ENCODE peak calls at places on chromosomes 2 and 18, in five cellular contexts. U is stomach, G is pancreas, F is right atrium auricular region, Z is AG04450. J is an unnamed sample.

GRCh38 chr2:60234274-60234976 is 319.0 kb downstream of the BCL11A start:
- DNase-seq in F (no peak), G (no peak), U (no peak), Z (no peak), J (no peak)

GRCh38 chr18:32091724-32092421 is at the start of gene RNF138:
- DNase-seq in Z (peak; percentile 30), G (peak; percentile 90), F (peak; percentile 88), U (peak; percentile 93), J (peak; percentile 94)

GRCh38 chr18:4399929-4400328 is 55.2 kb downstream of the DLGAP1 start:
- DNase-seq in U (no peak), Z (no peak), F (no peak), G (no peak), J (no peak)

GRCh38 chr2:73202156-73203054 is at the start of gene NOTO:
- DNase-seq in F (no peak), U (no peak), Z (no peak), G (no peak), J (no peak)

GRCh38 chr2:235229236-235229635 is 264.6 kb upstream of the AGAP1 start:
- DNase-seq in F (peak; percentile 44), U (no peak), Z (no peak), G (no peak), J (no peak)

GRCh38 chr2:177108890-177109289 is 103.7 kb upstream of the HNRNPA3 start:
- DNase-seq in G (no peak), Z (no peak), U (no peak), F (no peak), J (no peak)

GRCh38 chr2:75518638-75519465 is 41.9 kb downstream of the EVA1A start:
- DNase-seq in G (no peak), F (no peak), U (no peak), Z (no peak), J (no peak)

GRCh38 chr18:48540329-48541025 is 1.6 kb downstream of the CTIF start:
- DNase-seq in F (peak; percentile 74), G (peak; percentile 70), Z (no peak), U (peak; percentile 65), J (peak; percentile 77)

GRCh38 chr2:152925540-152926448 is 207.4 kb downstream of the ARL6IP6 start:
- DNase-seq in F (no peak), Z (no peak), U (peak; percentile 33), G (peak; percentile 65), J (peak; percentile 72)

GRCh38 chr18:433960-434359 is 66.5 kb downstream of the COLEC12 start:
- DNase-seq in G (no peak), Z (no peak), F (no peak), U (no peak), J (no peak)
- H3K27ac ChIP-seq in G (no peak overlapping the region), Z (no peak overlapping the region), F (no peak overlapping the region), U (no peak overlapping the region), J (no peak overlapping the region)

DNA sequence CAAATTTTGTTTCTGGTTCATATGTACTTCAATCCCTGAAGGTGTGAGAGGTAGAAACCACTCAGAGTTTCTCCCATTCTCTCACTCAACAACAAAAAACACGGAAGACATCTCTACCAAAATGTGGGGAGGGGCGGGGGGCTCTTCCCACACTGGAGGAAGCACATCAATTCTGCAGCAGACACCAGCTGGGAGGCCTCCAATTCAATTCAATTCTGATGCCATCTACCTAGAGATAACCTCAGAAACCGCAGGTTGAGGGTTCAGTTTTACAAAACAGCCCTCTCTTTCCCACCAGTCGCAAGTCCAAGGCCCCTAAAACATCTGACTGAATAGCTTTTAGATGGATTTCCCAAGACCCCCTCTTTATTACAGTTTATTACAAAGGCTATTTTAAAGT is 7.0 kb upstream of the MCFD2 start:
- DNase-seq in U (no peak), Z (no peak), G (no peak), F (no peak), J (no peak)
- H3K27ac ChIP-seq in U (no peak overlapping the region), Z (no peak overlapping the region), G (no peak overlapping the region), F (no peak overlapping the region), J (no peak overlapping the region)

GRCh38 chr18:63180333-63180732 is 139.2 kb downstream of the BCL2 start:
- DNase-seq in F (no peak), G (no peak), U (no peak), Z (no peak), J (no peak)
- H3K27ac ChIP-seq in F (no peak overlapping the region), G (no peak overlapping the region), U (no peak overlapping the region), Z (no peak overlapping the region), J (no peak overlapping the region)

GRCh38 chr2:118672055-118672454 is 175.4 kb downstream of the EN1 start:
- DNase-seq in U (no peak), G (no peak), F (no peak), Z (no peak), J (no peak)

GRCh38 chr2:118672571-118673158 is 174.8 kb downstream of the EN1 start:
- DNase-seq in F (no peak), G (no peak), U (no peak), Z (no peak), J (no peak)

GRCh38 chr2:118670281-118670680 is 177.2 kb downstream of the EN1 start:
- DNase-seq in U (no peak), G (no peak), Z (no peak), F (no peak), J (no peak)

GRCh38 chr2:118669639-118670038 is 177.8 kb downstream of the EN1 start:
- DNase-seq in G (no peak), Z (no peak), F (no peak), U (no peak), J (no peak)

GRCh38 chr2:118670868-118671267 is 176.6 kb downstream of the EN1 start:
- DNase-seq in G (no peak), U (no peak), F (no peak), Z (no peak), J (no peak)
- H3K27ac ChIP-seq in G (no peak overlapping the region), U (no peak overlapping the region), F (no peak overlapping the region), Z (no peak overlapping the region), J (no peak overlapping the region)

DNA sequence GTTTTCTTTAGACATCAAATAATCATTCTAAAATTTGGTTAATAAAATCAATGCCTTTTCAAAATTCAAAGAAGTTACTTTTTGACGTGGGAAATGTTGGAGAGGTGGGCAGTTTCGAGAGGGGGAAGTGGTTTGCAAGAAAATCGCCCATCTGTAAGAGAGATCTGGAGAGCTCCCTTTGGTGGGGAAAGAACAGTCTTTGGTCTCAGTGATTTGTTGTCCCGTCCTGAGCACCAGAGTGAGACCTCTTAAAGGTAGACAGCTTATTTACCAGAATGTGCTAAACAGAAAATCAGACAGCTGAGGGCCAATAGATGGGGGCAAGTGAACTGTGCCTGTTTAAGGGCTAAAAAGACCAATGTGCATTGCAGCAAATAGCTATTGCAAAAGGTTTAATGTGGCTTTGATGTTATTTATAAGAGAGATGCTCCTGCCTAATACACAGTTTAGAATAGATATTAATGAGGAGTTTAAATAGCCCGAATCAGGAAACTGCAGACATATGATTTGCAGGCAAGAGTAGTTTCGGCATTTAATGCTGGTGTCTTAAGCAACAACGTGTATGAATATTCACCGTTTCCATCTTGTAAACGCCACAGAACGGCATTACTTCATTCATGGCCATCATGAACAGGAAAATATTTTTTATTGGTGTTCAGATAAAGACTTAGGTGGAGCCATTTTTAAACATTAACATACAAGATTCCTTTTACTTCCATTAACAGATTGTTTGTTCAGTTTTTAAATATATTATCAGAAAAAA is 29.5 kb downstream of the ARHGAP15 start:
- DNase-seq in U (no peak), G (no peak), F (no peak), Z (no peak), J (no peak)
- H3K27ac ChIP-seq in U (no peak overlapping the region), G (no peak overlapping the region), F (no peak overlapping the region), Z (no peak overlapping the region), J (no peak overlapping the region)

GRCh38 chr2:139469985-139470384 is 689.8 kb upstream of the NXPH2 start:
- DNase-seq in G (no peak), F (no peak), Z (no peak), U (no peak), J (no peak)
- H3K27ac ChIP-seq in G (no peak overlapping the region), F (no peak overlapping the region), Z (no peak overlapping the region), U (no peak overlapping the region), J (no peak overlapping the region)

GRCh38 chr2:237092506-237092905 is 6.8 kb downstream of the COPS8 start:
- DNase-seq in F (no peak), U (no peak), G (no peak), Z (no peak), J (no peak)
- H3K27ac ChIP-seq in F (peak overlapping the region; percentile 52), U (no peak overlapping the region), G (no peak overlapping the region), Z (peak overlapping the region; percentile 43), J (peak overlapping the region; percentile 11)